ENCODE peak calls at places on chromosomes 13 and 19, in six cellular contexts. S is lower lobe of right lung; T is uterus; R is CD8-positive, alpha-beta T cell; F is right cardiac atrium; U is colonic mucosa. D is an unnamed sample. For H3K27me3, the result is how much of the 10 kb centered on the place peaks cover.

GRCh38 chr13:59766236-59766635 is 397.5 kb downstream of the DIAPH3 start:
- DNase-seq in S (no peak), F (no peak), R (no peak), U (no peak), T (no peak), D (no peak)

GRCh38 chr19:55585658-55586339 is 5.2 kb upstream of the ZNF579 start:
- DNase-seq in U (peak), S (peak), F (peak), R (no peak), T (peak), D (no peak)

GRCh38 chr13:110108348-110109139 is 198.4 kb downstream of the COL4A1 start:
- DNase-seq in T (peak), R (no peak), S (peak), U (peak), F (peak), D (no peak)

GRCh38 chr13:111462221-111462764 is 141.9 kb downstream of the TEX29 start:
- DNase-seq in U (no peak), S (no peak), R (peak), F (no peak), T (no peak), D (no peak)

GRCh38 chr13:31310781-31311180 is 111.0 kb downstream of the B3GLCT start:
- DNase-seq in S (no peak), F (peak), T (no peak), R (no peak), U (no peak), D (no peak)

GRCh38 chr19:40279120-40279551 is 6.0 kb downstream of the AKT2 start:
- DNase-seq in S (peak), F (peak), R (no peak), U (peak), T (peak), D (no peak)

GRCh38 chr13:110506859-110507566 is 54.5 kb downstream of the RAB20 start:
- DNase-seq in T (no peak), U (peak), R (no peak), F (peak), S (peak), D (no peak)

GRCh38 chr19:16587031-16588023 is 15.1 kb upstream of the SLC35E1 start:
- DNase-seq in U (peak), F (peak), S (peak), T (no peak), R (peak), D (no peak)

GRCh38 chr19:29795461-29795860 is 16.3 kb upstream of the CCNE1 start:
- DNase-seq in S (peak), R (no peak), F (no peak), U (no peak), T (no peak), D (no peak)

GRCh38 chr19:36182612-36183454 is 30.6 kb upstream of the COX7A1 start:
- DNase-seq in S (no peak), U (no peak), R (no peak), F (no peak), T (no peak), D (no peak)

GRCh38 chr13:100533588-100534041 is 55.0 kb downstream of the GGACT start:
- DNase-seq in T (no peak), F (no peak), R (peak), U (peak), S (peak), D (no peak)

GRCh38 chr19:10921199-10921879 is 7.1 kb downstream of the YIPF2 start:
- DNase-seq in R (no peak), U (no peak), F (no peak), S (no peak), T (no peak), D (no peak)

GRCh38 chr19:35673121-35673804 is 6.9 kb downstream of the UPK1A start:
- DNase-seq in S (no peak), R (peak), U (no peak), F (peak), T (no peak), D (peak)

GRCh38 chr19:46387713-46388130 is 25.6 kb downstream of the CCDC8 start:
- DNase-seq in S (peak), R (no peak), U (no peak), T (no peak), F (peak), D (no peak)

GRCh38 chr13:25927363-25927762 is 124.5 kb downstream of the SHISA2 start:
- DNase-seq in T (no peak), U (no peak), S (no peak), F (no peak), R (no peak), D (no peak)

GRCh38 chr13:66069570-66069969 is 1160.6 kb downstream of the PCDH9 start:
- DNase-seq in T (no peak), F (no peak), S (no peak), R (no peak), U (no peak), D (no peak)

GRCh38 chr13:74290324-74290773 is 156.1 kb upstream of the KLF12 start:
- DNase-seq in F (no peak), S (no peak), R (no peak), U (no peak), T (peak), D (no peak)

GRCh38 chr19:6216996-6217751 is 62.6 kb downstream of the MLLT1 start:
- DNase-seq in S (peak), F (peak), T (peak), U (no peak), R (no peak), D (peak)

GRCh38 chr13:98044301-98044700 is 90.8 kb downstream of the IPO5 start:
- DNase-seq in T (no peak), U (no peak), R (no peak), S (no peak), F (no peak), D (no peak)

GRCh38 chr19:13417054-13417453 is 89.2 kb downstream of the CACNA1A start:
- DNase-seq in F (peak), R (no peak), T (no peak), U (no peak), S (no peak), D (no peak)

GRCh38 chr19:29277107-29277506 is 64.2 kb upstream of the UQCRFS1 start:
- DNase-seq in S (no peak), U (no peak), R (peak), F (no peak), T (no peak), D (peak)

GRCh38 chr19:6249296-6249695 is 30.5 kb downstream of the MLLT1 start:
- DNase-seq in U (no peak), R (no peak), F (no peak), T (no peak), S (peak), D (no peak)

GRCh38 chr19:41530761-41531301 is 45.1 kb upstream of the CEACAM21 start:
- DNase-seq in T (no peak), U (no peak), R (no peak), F (no peak), S (no peak), D (no peak)

GRCh38 chr19:41529484-41530183 is 46.3 kb upstream of the CEACAM21 start:
- DNase-seq in R (no peak), U (no peak), F (no peak), S (no peak), T (no peak), D (no peak)

GRCh38 chr19:41530184-41530534 is 45.8 kb upstream of the CEACAM21 start:
- DNase-seq in F (no peak), R (no peak), T (no peak), S (no peak), U (no peak), D (no peak)

GRCh38 chr19:41528106-41528505 is 47.9 kb upstream of the CEACAM21 start:
- DNase-seq in F (no peak), T (no peak), S (no peak), U (no peak), R (no peak), D (no peak)

DNA sequence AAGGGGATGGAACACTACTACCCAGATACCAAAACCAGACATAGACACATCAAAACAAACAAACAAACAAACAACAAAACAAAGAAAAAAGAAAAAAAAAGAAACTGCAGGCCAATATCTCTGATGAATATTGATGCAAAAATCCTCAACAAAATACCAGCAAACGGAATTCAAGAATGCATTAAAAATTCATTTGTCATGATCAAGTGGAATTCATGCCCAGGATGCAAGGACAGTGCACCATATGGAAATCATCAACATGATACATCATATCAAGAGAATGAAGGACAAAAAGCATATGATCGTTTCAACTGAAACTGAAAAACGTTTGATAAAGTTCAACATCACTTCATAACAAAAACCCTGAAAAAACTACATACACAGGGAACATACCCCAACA is 48.9 kb upstream of the CEACAM21 start:
- DNase-seq in F (no peak), T (no peak), R (no peak), S (no peak), U (no peak), D (no peak)
- H3K27me3 ChIP-seq in F (under half), T (under half), R (under half), S (under half), U (under half), D (under half)

DNA sequence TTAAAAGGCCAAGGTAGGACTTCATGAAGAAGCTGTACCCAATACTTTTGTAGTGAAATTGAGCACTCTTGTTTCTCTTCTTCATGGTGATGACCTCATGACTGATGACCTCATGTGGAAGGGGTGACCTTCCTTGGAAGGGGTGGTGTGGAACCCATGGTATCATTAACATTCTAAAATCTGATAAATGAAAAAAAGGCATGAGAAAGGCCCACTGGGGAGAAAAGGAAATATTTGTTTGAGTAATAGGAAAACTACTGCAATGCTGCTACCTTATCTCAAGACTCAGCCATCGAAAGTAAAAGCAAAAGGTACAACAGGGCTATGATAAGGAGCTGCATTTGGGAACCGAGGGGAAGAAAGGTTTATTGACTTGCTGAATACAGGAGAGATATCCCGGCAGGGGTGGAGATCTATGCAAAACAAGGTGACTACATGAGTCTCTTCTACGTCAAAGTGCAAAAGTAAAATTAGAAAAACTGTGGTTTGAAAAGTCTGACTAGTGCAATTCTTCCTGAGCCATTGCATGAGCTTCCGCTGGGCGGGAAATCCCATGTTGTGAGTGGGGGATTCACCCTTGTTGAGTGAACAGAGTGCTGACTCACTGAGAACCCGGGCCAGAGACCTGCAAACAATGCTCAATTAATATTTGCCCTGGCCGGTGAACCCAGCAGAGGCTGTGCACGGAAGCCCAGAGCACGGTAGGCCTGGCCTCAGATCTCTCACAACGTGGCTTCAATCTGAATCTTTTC is 138.9 kb upstream of the RFC3 start:
- DNase-seq in U (peak), S (peak), F (peak), T (peak), R (peak), D (no peak)
- H3K4me3 ChIP-seq in U (no peak), S (peak), F (no peak), T (no peak), R (no peak), D (no peak)

GRCh38 chr13:51207881-51208280 is 14.3 kb upstream of the FAM124A start:
- DNase-seq in F (no peak), T (no peak), S (no peak), R (no peak), U (no peak), D (no peak)
- H3K27me3 ChIP-seq in F (under half), T (under half), S (under half), R (under half), U (under half), D (under half)

GRCh38 chr13:40591091-40591490 is 75.3 kb downstream of the FOXO1 start:
- DNase-seq in R (no peak), F (no peak), U (no peak), T (no peak), S (no peak), D (no peak)

GRCh38 chr13:40592035-40592434 is 74.4 kb downstream of the FOXO1 start:
- DNase-seq in F (no peak), U (no peak), T (no peak), S (no peak), R (no peak), D (no peak)

GRCh38 chr13:40589285-40590109 is 76.9 kb downstream of the FOXO1 start:
- DNase-seq in S (no peak), F (no peak), R (no peak), U (no peak), T (no peak), D (no peak)

GRCh38 chr13:40588101-40588500 is 78.3 kb downstream of the FOXO1 start:
- DNase-seq in F (no peak), R (no peak), T (no peak), S (no peak), U (no peak), D (no peak)

DNA sequence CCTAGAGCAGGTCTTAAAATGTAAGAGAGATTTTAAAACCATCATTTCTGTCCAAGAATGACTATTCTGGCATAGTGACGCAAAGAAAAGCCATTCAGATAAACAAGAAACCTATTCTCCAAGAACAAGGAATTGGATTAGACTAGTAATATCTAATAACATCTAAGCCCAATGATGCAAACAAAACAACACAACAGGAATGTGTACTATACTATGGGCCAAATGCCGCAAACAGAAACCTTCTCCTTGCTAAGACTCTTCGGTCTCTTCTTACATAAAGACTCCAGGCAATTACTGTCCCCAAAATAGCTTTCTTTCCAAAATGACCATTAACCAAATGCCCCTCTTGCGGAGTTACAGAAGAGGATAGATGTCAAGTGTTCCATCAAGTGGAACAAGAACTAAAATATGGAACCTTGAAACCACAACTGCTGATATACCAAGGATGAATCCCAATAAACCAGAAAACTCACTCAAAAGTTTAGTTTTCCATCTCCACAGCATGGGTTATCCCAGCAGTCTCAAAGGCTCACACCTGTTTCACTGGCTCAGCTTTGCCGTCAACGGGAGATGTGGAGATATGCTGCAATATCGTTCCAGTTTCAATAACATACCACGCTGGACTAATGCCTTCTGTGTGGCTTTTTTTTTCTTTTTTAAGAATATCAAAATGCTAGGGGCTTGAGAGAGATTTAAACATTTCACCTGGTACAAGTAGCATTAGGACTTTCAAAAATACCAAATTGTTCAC is 76.2 kb downstream of the FOXO1 start:
- DNase-seq in S (no peak), R (no peak), U (no peak), T (no peak), F (no peak), D (no peak)
- H3K4me3 ChIP-seq in S (no peak), R (no peak), U (no peak), T (no peak), F (no peak), D (no peak)

GRCh38 chr19:50909240-50910070 is 1.7 kb downstream of the KLK4 start:
- DNase-seq in S (peak), F (no peak), T (peak), U (peak), R (no peak), D (peak)

GRCh38 chr19:50911206-50912101 is at the start of gene KLK4:
- DNase-seq in U (no peak), R (no peak), S (no peak), F (no peak), T (no peak), D (no peak)

GRCh38 chr19:50910722-50911121 is 473 bp downstream of the KLK4 start:
- DNase-seq in F (no peak), T (no peak), S (no peak), U (no peak), R (no peak), D (no peak)

GRCh38 chr19:50906217-50906616 is 5.0 kb downstream of the KLK4 start:
- DNase-seq in U (peak), F (no peak), S (no peak), T (no peak), R (no peak), D (peak)

GRCh38 chr19:50908311-50908710 is 2.9 kb downstream of the KLK4 start:
- DNase-seq in U (no peak), S (no peak), T (no peak), F (no peak), R (no peak), D (no peak)
- H3K27me3 ChIP-seq in U (under half), S (half or more), T (under half), F (under half), R (under half), D (under half)